ENCODE peak calls at places on chromosome 18, in four cellular contexts. X is keratinocyte, D is OCI-LY7, E is neural progenitor cell. M is an unnamed sample.
A peak's percentile ranks its signal among the peaks of the same experiment; 100 is the strongest.

GRCh38 chr18:37314534-37314933 is 251.1 kb downstream of the CELF4 start:
- DNase-seq in X (no peak), D (no peak), E (no peak), M (no peak)

GRCh38 chr18:24588440-24588839 is 128.0 kb downstream of the HRH4 start:
- DNase-seq in X (no peak), D (no peak), E (no peak), M (no peak)

GRCh38 chr18:79203017-79203605 is 133.9 kb downstream of the ATP9B start:
- DNase-seq in X (peak; percentile 28), D (no peak), E (no peak), M (peak; percentile 95)

GRCh38 chr18:25284861-25285574 is 66.9 kb downstream of the ZNF521 start:
- DNase-seq in X (no peak), D (no peak), E (peak; percentile 39), M (no peak)

GRCh38 chr18:65721634-65722033 is 29.2 kb upstream of the CDH7 start:
- DNase-seq in X (no peak), D (no peak), E (no peak), M (no peak)

GRCh38 chr18:54880706-54881105 is 52.4 kb downstream of the RAB27B start:
- DNase-seq in X (peak; percentile 68), D (no peak), E (no peak), M (peak; percentile 72)

GRCh38 chr18:26621161-26622026 is 73.0 kb upstream of the KCTD1 start:
- DNase-seq in X (no peak), D (peak; percentile 60), E (peak; percentile 72), M (peak; percentile 49)

GRCh38 chr18:248053-248452 is 19.8 kb downstream of the THOC1 start:
- DNase-seq in X (no peak), D (no peak), E (no peak), M (no peak)

GRCh38 chr18:67730884-67731283 is 214.4 kb upstream of the DSEL start:
- DNase-seq in X (peak; percentile 32), D (no peak), E (no peak), M (peak; percentile 91)

GRCh38 chr18:59877366-59877765 is 22.4 kb upstream of the PMAIP1 start:
- DNase-seq in X (no peak), D (no peak), E (no peak), M (no peak)

GRCh38 chr18:25349131-25349925 is 2.6 kb downstream of the ZNF521 start:
- DNase-seq in X (no peak), D (no peak), E (peak; percentile 72), M (no peak)

GRCh38 chr18:56522826-56523225 is 115.6 kb downstream of the TXNL1 start:
- DNase-seq in X (no peak), D (no peak), E (no peak), M (no peak)

GRCh38 chr18:23641937-23642666 is 20.6 kb downstream of the ANKRD29 start:
- DNase-seq in X (no peak), D (no peak), E (no peak), M (no peak)

GRCh38 chr18:67776929-67777328 is 260.4 kb upstream of the DSEL start:
- DNase-seq in X (no peak), D (no peak), E (no peak), M (peak; percentile 13)

GRCh38 chr18:79681484-79682387 is 2.1 kb downstream of the CTDP1 start:
- DNase-seq in X (no peak), D (no peak), E (no peak), M (peak; percentile 32)

GRCh38 chr18:74399225-74399887 is 57.8 kb downstream of the DIPK1C start:
- DNase-seq in X (no peak), D (no peak), E (no peak), M (no peak)

GRCh38 chr18:6221602-6222014 is 193.1 kb downstream of the L3MBTL4 start:
- DNase-seq in X (no peak), D (no peak), E (no peak), M (no peak)

GRCh38 chr18:32111706-32112105 is 20.0 kb downstream of the RNF138 start:
- DNase-seq in X (no peak), D (no peak), E (no peak), M (no peak)

GRCh38 chr18:13376298-13376840 is 157.8 kb downstream of the LDLRAD4 start:
- DNase-seq in X (no peak), D (no peak), E (no peak), M (no peak)

GRCh38 chr18:48724939-48725338 is 186.1 kb downstream of the CTIF start:
- DNase-seq in X (no peak), D (no peak), E (no peak), M (no peak)

GRCh38 chr18:76354348-76354747 is 140.7 kb downstream of the ZNF516 start:
- DNase-seq in X (no peak), D (no peak), E (no peak), M (peak; percentile 44)

GRCh38 chr18:79626905-79627749 is 52.5 kb upstream of the CTDP1 start:
- DNase-seq in X (no peak), D (no peak), E (no peak), M (no peak)

GRCh38 chr18:58135170-58135569 is 91.1 kb downstream of the NEDD4L start:
- DNase-seq in X (no peak), D (no peak), E (no peak), M (peak; percentile 60)

GRCh38 chr18:23141022-23141999 is 6.0 kb downstream of the CABLES1 start:
- DNase-seq in X (no peak), D (no peak), E (no peak), M (no peak)

GRCh38 chr18:46174317-46175039 is 70.3 kb downstream of the HAUS1 start:
- DNase-seq in X (no peak), D (peak; percentile 70), E (peak; percentile 79), M (peak; percentile 44)

GRCh38 chr18:63109789-63110188 is 209.8 kb downstream of the BCL2 start:
- DNase-seq in X (no peak), D (no peak), E (no peak), M (no peak)
- H3K4me2 ChIP-seq in X (no peak overlapping the region), D (no peak overlapping the region), E (no peak overlapping the region), M (no peak overlapping the region)

DNA sequence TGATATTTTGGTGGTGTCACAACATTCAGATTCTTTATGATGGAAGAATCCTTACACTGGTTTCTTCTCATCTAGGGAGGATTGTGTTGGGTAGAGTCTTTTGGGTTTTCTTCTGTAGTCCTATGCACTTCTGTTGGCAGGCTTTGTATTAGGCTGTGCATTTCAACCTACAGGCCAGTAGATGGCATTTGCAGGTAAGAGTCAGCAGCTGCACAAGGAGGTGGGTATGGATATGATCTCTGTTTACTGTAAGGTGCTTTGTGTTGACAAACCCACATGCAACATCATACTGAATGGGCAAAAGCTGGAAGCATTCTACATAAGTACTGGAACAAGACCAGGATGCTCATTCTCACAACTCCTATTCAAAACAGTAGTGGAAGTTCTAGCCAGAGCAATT is 656.8 kb downstream of the METTL4 start:
- DNase-seq in X (no peak), D (peak; percentile 43), E (no peak), M (peak; percentile 11)
- TF ChIP-seq CTCF in X (peak; percentile 62), D (peak; percentile 78), E (peak; percentile 34), M (peak; percentile 76)

DNA sequence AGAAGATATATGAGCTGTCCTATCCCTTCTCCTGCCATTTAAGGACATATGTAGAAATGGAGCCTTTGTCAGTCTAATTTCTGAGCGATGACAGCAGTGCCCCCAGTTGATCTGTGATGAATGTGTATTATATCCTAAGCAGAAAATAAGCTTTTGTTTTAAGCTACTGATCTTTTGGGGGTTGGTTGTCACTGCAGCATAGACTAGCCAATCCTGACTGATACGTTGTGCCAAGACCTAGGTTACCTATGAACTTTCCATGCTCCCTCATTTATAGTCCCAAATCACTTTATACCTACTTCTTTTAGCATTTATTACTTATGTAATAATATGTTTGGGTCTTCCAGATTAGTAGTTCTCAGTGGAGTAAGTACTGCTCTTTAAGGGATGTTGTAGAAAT is 11.7 kb downstream of the SMAD4 start:
- DNase-seq in X (no peak), D (no peak), E (no peak), M (no peak)
- H3K4me1 ChIP-seq in X (peaks cover 6% of the 10 kb centered on the region), D (no peaks in the 10 kb centered on the region), E (peaks cover 29% of the 10 kb centered on the region), M (peaks cover 4% of the 10 kb centered on the region)

DNA sequence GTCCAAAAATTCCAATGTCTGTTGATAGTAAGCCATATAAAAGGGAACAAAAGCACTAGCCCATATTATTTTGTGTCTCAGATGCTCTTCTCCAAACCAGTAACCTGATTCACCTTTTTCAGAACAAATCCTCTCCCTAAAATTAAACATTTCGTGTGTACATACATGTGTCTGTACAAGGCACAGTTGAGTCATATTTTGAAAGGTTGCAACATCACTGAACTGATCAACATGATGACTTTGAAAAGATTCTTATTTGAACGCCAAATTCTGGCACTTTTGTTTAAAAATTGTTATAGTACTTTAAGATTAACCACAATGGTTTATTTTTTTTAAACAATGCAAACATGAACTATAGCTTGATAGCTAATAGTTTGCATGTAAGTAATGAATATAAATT is 102.5 kb downstream of the RIT2 start:
- DNase-seq in X (no peak), D (no peak), E (no peak), M (no peak)
- H3K4me2 ChIP-seq in X (no peak overlapping the region), D (no peak overlapping the region), E (no peak overlapping the region), M (no peak overlapping the region)

M was measured in mammary epithelial cell.